ENCODE peak calls at places on chromosome 14, in eight cellular contexts. W is HL-60; Q is dorsolateral prefrontal cortex; P is stimulated activated naive B cell treated with anti-CD40 and anti-IgM and Interleukin-4, amounts not matched to agents 10 μg/mL and 1 μg/mL and 100 μg/mL, for 72 hours; V is GM04503; Z is K562; F is left ventricle myocardium superior; H is transverse colon. O is an unnamed sample.

GRCh38 chr14:95496111-95496681 is 20.3 kb downstream of the SYNE3 start:
- DNase-seq in P (no peak), H (no peak), V (no peak), F (no peak), Q (no peak), Z (no peak), W (no peak), O (no peak)

GRCh38 chr14:93033983-93034670 is 81.6 kb downstream of the ITPK1 start:
- DNase-seq in P (peak), F (no peak), V (no peak), Z (peak), H (no peak), Q (peak), W (no peak), O (no peak)

GRCh38 chr14:96567289-96567899 is 65.2 kb downstream of the PAPOLA start:
- DNase-seq in V (no peak), W (no peak), H (no peak), Q (no peak), Z (no peak), F (no peak), P (no peak), O (no peak)

GRCh38 chr14:35687335-35687939 is 121.7 kb downstream of the RALGAPA1 start:
- DNase-seq in Z (peak), W (peak), V (no peak), Q (no peak), H (peak), F (no peak), P (peak), O (no peak)

GRCh38 chr14:96592591-96593388 is 90.6 kb downstream of the PAPOLA start:
- DNase-seq in Z (peak), Q (peak), V (no peak), W (no peak), P (peak), H (peak), F (peak), O (no peak)

GRCh38 chr14:31990959-31991541 is 86.1 kb upstream of the ARHGAP5 start:
- DNase-seq in Z (no peak), Q (no peak), P (no peak), F (no peak), V (peak), H (no peak), W (no peak), O (no peak)

GRCh38 chr14:96512602-96513397 is 10.6 kb downstream of the PAPOLA start:
- DNase-seq in F (no peak), W (no peak), V (no peak), Z (no peak), P (no peak), H (no peak), Q (no peak), O (no peak)

GRCh38 chr14:106846218-106846617 is 1319.8 kb downstream of the TMEM121 start:
- DNase-seq in P (no peak), Z (no peak), H (no peak), Q (no peak), W (no peak), F (no peak), V (no peak), O (no peak)

GRCh38 chr14:34059925-34060746 is 109.3 kb upstream of the EGLN3 start:
- DNase-seq in W (peak), H (peak), F (peak), V (no peak), Z (peak), Q (peak), P (peak), O (peak)

GRCh38 chr14:58118097-58118496 is 33.9 kb downstream of the ARMH4 start:
- DNase-seq in P (no peak), H (no peak), Z (no peak), Q (no peak), W (no peak), F (no peak), V (no peak), O (no peak)

GRCh38 chr14:54251356-54251755 is 145.5 kb upstream of the CDKN3 start:
- DNase-seq in V (no peak), H (no peak), Q (no peak), Z (no peak), W (no peak), F (no peak), P (no peak), O (no peak)